ENCODE peak calls at places on chromosomes 13 and 19, in eight cellular contexts. T is CD4-positive, CD25-positive, alpha-beta regulatory T cell; F is A673; M is adrenal gland; D is neuronal stem cell; P is endodermal cell; J is breast epithelium; C is tibial artery. Y is an unnamed sample. For H3K9me3, the result is how much of the 10 kb centered on the place peaks cover.

GRCh38 chr13:45121421-45121820 is 1.1 kb downstream of the GTF2F2 start:
- DNase-seq in T (peak), F (peak), M (no peak), D (no peak), P (no peak), J (no peak), C (no peak), Y (no peak)

GRCh38 chr13:99320693-99321481 is 13.7 kb upstream of the GPR183 start:
- DNase-seq in T (no peak), F (peak), M (no peak), D (no peak), P (no peak), J (no peak), C (no peak), Y (no peak)

GRCh38 chr13:37403776-37404497 is 194.6 kb downstream of the POSTN start:
- DNase-seq in T (no peak), F (no peak), M (no peak), D (no peak), P (no peak), J (no peak), C (no peak), Y (no peak)

GRCh38 chr13:45949161-45949560 is 97.6 kb upstream of the SIAH3 start:
- DNase-seq in T (no peak), F (no peak), M (no peak), D (no peak), P (no peak), J (no peak), C (no peak), Y (no peak)

GRCh38 chr19:49987159-49987698 is 26.3 kb upstream of the SIGLEC11 start:
- DNase-seq in T (peak), F (peak), M (peak), D (peak), P (peak), J (peak), C (peak), Y (peak)

GRCh38 chr13:44317752-44318550 is 55.7 kb upstream of the SERP2 start:
- DNase-seq in T (no peak), F (no peak), M (no peak), D (no peak), P (no peak), J (no peak), C (no peak), Y (no peak)

GRCh38 chr13:53191091-53191490 is 162.5 kb downstream of the OLFM4 start:
- DNase-seq in T (no peak), F (peak), M (no peak), D (peak), P (peak), J (no peak), C (no peak), Y (no peak)

GRCh38 chr19:55485439-55486011 is 537 bp downstream of the NAT14 start:
- DNase-seq in T (no peak), F (no peak), M (peak), D (no peak), P (peak), J (no peak), C (no peak), Y (no peak)

GRCh38 chr19:17370026-17370587 is 7.0 kb downstream of the PLVAP start:
- DNase-seq in T (no peak), F (no peak), M (no peak), D (no peak), P (no peak), J (no peak), C (no peak), Y (no peak)

GRCh38 chr13:79307866-79308298 is 98.2 kb downstream of the RBM26 start:
- DNase-seq in T (no peak), F (no peak), M (no peak), D (no peak), P (peak), J (no peak), C (no peak), Y (no peak)

GRCh38 chr19:3531716-3532115 is 7.3 kb upstream of the TEKTIP1 start:
- DNase-seq in T (no peak), F (no peak), M (no peak), D (no peak), P (no peak), J (no peak), C (no peak), Y (no peak)

GRCh38 chr13:47480121-47480520 is 521.0 kb downstream of the SUCLA2 start:
- DNase-seq in T (no peak), F (no peak), M (no peak), D (no peak), P (no peak), J (no peak), C (no peak), Y (no peak)

GRCh38 chr13:50635504-50635903 is 208.0 kb downstream of the DLEU7 start:
- DNase-seq in T (no peak), F (no peak), M (peak), D (no peak), P (no peak), J (peak), C (peak), Y (peak)

GRCh38 chr13:39410089-39410901 is 192.7 kb downstream of the LHFPL6 start:
- DNase-seq in T (no peak), F (peak), M (no peak), D (no peak), P (no peak), J (no peak), C (no peak), Y (no peak)

GRCh38 chr19:38032951-38033350 is 125.9 kb downstream of the SIPA1L3 start:
- DNase-seq in T (no peak), F (no peak), M (no peak), D (no peak), P (no peak), J (no peak), C (no peak), Y (no peak)

GRCh38 chr19:58317481-58318072 is 9.2 kb upstream of the ZSCAN22 start:
- DNase-seq in T (peak), F (peak), M (no peak), D (peak), P (peak), J (no peak), C (no peak), Y (no peak)

GRCh38 chr13:39363393-39363792 is 239.6 kb downstream of the LHFPL6 start:
- DNase-seq in T (no peak), F (peak), M (no peak), D (no peak), P (no peak), J (no peak), C (no peak), Y (no peak)

GRCh38 chr13:37485766-37486165 is 112.8 kb downstream of the POSTN start:
- DNase-seq in T (no peak), F (no peak), M (no peak), D (no peak), P (no peak), J (no peak), C (no peak), Y (no peak)

GRCh38 chr19:18655173-18655844 is 18.5 kb downstream of the KLHL26 start:
- DNase-seq in T (no peak), F (no peak), M (no peak), D (no peak), P (peak), J (no peak), C (no peak), Y (no peak)

GRCh38 chr19:38250821-38251563 is 5.2 kb downstream of the PPP1R14A start:
- DNase-seq in T (no peak), F (no peak), M (peak), D (no peak), P (peak), J (peak), C (peak), Y (peak)

GRCh38 chr19:58361900-58362271 is 665 bp downstream of the ZNF497 start:
- DNase-seq in T (peak), F (peak), M (peak), D (peak), P (no peak), J (peak), C (peak), Y (no peak)

GRCh38 chr19:43820098-43820860 is 6.8 kb upstream of the ZNF283 start:
- DNase-seq in T (peak), F (no peak), M (peak), D (no peak), P (peak), J (no peak), C (no peak), Y (no peak)

GRCh38 chr19:49592486-49593232 is 1.7 kb downstream of the PRR12 start:
- DNase-seq in T (peak), F (peak), M (peak), D (no peak), P (peak), J (no peak), C (no peak), Y (no peak)

GRCh38 chr13:33230178-33230881 is 55.2 kb downstream of the STARD13 start:
- DNase-seq in T (no peak), F (peak), M (no peak), D (no peak), P (no peak), J (no peak), C (no peak), Y (no peak)

GRCh38 chr19:35938282-35939224 is 2.4 kb downstream of the LRFN3 start:
- DNase-seq in T (no peak), F (no peak), M (no peak), D (no peak), P (no peak), J (no peak), C (no peak), Y (no peak)

GRCh38 chr13:28355822-28356371 is 139.0 kb downstream of the FLT1 start:
- DNase-seq in T (peak), F (peak), M (no peak), D (no peak), P (peak), J (no peak), C (no peak), Y (no peak)

GRCh38 chr19:3094638-3095374 is 644 bp downstream of the GNA11 start:
- DNase-seq in T (peak), F (peak), M (peak), D (no peak), P (peak), J (no peak), C (no peak), Y (no peak)

GRCh38 chr19:12265921-12266704 is 28.6 kb downstream of the ZNF44 start:
- DNase-seq in T (no peak), F (no peak), M (no peak), D (no peak), P (no peak), J (no peak), C (no peak), Y (no peak)

GRCh38 chr19:48858984-48859710 is 9.3 kb downstream of the PLEKHA4 start:
- DNase-seq in T (peak), F (no peak), M (no peak), D (no peak), P (peak), J (no peak), C (no peak), Y (no peak)

GRCh38 chr19:686589-687297 is 8.5 kb downstream of the PRSS57 start:
- DNase-seq in T (no peak), F (no peak), M (no peak), D (no peak), P (no peak), J (no peak), C (no peak), Y (no peak)

GRCh38 chr19:5118026-5118425 is 149.1 kb downstream of the KDM4B start:
- DNase-seq in T (no peak), F (no peak), M (no peak), D (no peak), P (no peak), J (no peak), C (no peak), Y (no peak)

DNA sequence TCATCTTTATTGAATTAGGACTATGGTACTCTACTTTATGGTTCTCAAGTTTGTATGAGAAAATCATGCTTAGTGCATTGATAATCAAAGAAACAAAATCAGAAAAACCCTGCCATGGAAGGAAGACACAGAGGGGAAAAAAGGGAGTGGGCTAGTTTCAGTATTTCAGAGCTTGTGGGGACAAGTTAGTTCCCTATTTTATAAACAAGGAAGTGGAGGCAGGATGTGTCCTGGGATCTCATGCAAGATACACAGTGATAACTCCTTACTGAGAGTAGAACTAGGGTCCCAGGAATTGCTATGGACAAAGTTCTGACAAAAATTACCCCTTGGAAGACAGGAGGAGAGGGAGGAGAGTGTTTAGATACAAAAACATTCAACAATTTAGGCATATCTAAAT is 1277.3 kb downstream of the UQCRFS1 start:
- DNase-seq in T (no peak), F (no peak), M (no peak), D (no peak), P (no peak), J (no peak), C (no peak), Y (no peak)
- H3K9me3 ChIP-seq in T (under half), F (under half), M (under half), D (under half), P (under half), J (under half), C (under half), Y (under half)

DNA sequence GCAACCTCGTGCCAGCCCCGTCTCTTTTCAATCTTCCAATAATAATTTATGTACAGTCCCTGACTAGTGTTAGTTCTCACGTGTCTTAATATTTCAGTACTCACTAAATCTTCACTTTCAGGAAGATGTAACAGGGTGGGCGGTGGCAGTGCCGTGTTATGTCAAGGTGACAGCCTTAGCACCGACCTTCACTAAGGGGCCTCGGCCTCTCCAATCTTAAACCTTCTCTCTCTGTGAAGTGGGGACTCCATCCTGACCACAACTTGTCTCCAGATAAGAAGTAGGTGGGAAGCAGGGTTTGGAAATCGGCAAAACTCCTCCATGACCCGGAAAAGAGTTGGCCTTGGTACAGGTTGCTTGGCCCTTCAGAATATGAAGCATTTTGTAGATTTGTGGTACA is 1.8 kb downstream of the RPS19 start:
- DNase-seq in T (no peak), F (no peak), M (no peak), D (no peak), P (no peak), J (no peak), C (no peak), Y (no peak)
- H3K4me3 ChIP-seq in T (peak), F (peak), M (no peak), D (no peak), P (peak), J (peak), C (no peak), Y (no peak)

GRCh38 chr13:112753868-112754267 is 64.0 kb downstream of the ATP11A start:
- DNase-seq in T (no peak), F (no peak), M (no peak), D (no peak), P (no peak), J (no peak), C (no peak), Y (no peak)
- H3K9me3 ChIP-seq in T (under half), F (under half), M (under half), D (under half), P (under half), J (under half), C (under half), Y (under half)

DNA sequence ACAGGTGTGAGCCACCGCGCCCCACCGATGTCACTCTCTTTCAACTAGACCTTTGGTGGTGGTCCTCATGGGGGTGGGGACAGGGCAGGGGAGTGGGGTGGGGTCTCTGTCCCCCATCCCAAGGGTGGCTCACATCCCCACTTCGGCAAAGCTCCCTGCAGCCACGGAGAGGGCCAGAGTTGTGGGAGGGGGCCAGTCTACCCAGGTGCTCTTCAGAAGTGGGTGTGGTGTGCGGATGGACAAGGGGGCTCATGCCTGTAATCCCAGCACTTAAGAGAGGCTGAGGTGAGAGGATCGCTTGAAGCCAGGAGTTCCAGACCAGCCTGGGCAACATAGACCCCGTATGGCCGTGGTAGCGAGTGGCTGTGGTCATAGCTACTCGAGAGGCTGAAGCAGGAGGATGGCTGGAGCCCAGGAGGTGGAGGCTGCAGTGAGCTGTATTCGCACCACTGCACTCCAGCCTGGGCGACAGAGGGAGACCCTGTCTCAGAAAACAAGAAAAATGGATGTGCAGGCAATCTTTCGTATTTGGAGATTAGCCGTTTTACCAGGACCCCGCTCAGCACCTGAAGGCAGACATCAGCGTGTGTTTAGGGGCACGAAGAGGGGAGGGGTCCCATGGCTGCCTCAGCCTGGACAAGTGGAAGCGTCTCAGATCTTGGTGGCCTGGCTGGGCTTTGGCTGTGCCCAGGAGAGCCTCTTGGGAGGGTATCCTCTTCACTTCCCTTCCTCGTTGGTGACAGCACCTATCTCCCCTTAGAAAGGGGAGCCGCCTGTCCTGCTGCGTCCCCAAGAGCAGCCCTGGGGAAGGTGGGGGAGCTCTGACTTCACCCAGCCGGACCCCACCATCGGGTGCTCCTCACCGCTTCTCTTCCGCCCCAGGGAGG is 863 bp downstream of the TGFBR3L start:
- DNase-seq in T (no peak), F (no peak), M (peak), D (no peak), P (no peak), J (no peak), C (no peak), Y (no peak)
- H3K4me3 ChIP-seq in T (no peak), F (peak), M (no peak), D (peak), P (no peak), J (peak), C (peak), Y (peak)

DNA sequence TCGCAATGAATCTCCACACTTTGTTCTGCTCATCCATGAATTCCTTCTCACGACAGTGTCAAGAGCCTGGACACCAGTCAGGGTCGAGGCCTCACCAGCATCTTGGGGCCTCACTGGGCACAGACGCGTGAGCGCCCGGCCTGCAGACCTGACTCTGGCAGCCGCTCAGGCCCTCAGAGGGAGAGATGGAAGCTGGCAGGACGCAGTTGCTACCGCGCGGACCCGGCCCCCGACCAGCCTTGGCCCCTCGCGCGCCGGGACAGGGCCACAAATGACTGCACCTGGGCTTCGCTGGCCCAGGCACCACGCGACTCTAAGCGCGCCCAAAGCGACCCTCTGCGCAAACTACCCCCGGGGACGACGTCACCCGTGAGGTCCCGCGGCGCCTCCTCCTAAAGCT is 937 bp upstream of the USP29 start:
- DNase-seq in T (no peak), F (no peak), M (no peak), D (no peak), P (no peak), J (no peak), C (no peak), Y (no peak)
- H3K9me3 ChIP-seq in T (under half), F (under half), M (under half), D (under half), P (half or more), J (under half), C (under half), Y (under half)